ENCODE peak calls at places on chromosomes 2 and 18, in nine cellular contexts. One of them, this sample, is unnamed. For H3K4me1, the result is how much of the 10 kb centered on the place peaks cover.

GRCh38 chr18:48393776-48394175 is 15.4 kb downstream of the ZBTB7C start:
- DNase-seq in stomach: no peak
- DNase-seq in A549: no peak
- DNase-seq in tibial nerve: no peak
- DNase-seq in ovary: no peak
- DNase-seq in K562: no peak
- DNase-seq in sigmoid colon: no peak
- DNase-seq in H1: no peak
- DNase-seq in HepG2: no peak
- DNase-seq in this sample: no peak

GRCh38 chr2:23381498-23381897 is 3.5 kb upstream of the KLHL29 start:
- DNase-seq in stomach: no peak
- DNase-seq in A549: no peak
- DNase-seq in tibial nerve: no peak
- DNase-seq in ovary: no peak
- DNase-seq in K562: no peak
- DNase-seq in sigmoid colon: no peak
- DNase-seq in H1: no peak
- DNase-seq in HepG2: no peak
- DNase-seq in this sample: no peak

GRCh38 chr2:70697603-70698383 is 70.2 kb downstream of the ADD2 start:
- DNase-seq in stomach: peak
- DNase-seq in A549: no peak
- DNase-seq in tibial nerve: no peak
- DNase-seq in ovary: no peak
- DNase-seq in K562: no peak
- DNase-seq in sigmoid colon: peak
- DNase-seq in H1: no peak
- DNase-seq in HepG2: no peak
- DNase-seq in this sample: no peak

GRCh38 chr2:147297820-147298219 is 547.0 kb upstream of the ACVR2A start:
- DNase-seq in stomach: no peak
- DNase-seq in A549: no peak
- DNase-seq in tibial nerve: no peak
- DNase-seq in ovary: no peak
- DNase-seq in K562: no peak
- DNase-seq in sigmoid colon: no peak
- DNase-seq in H1: no peak
- DNase-seq in HepG2: no peak
- DNase-seq in this sample: no peak

GRCh38 chr2:205103699-205104098 is 558.4 kb downstream of the PARD3B start:
- DNase-seq in stomach: no peak
- DNase-seq in A549: no peak
- DNase-seq in tibial nerve: no peak
- DNase-seq in ovary: no peak
- DNase-seq in K562: no peak
- DNase-seq in sigmoid colon: no peak
- DNase-seq in H1: no peak
- DNase-seq in HepG2: no peak
- DNase-seq in this sample: no peak

GRCh38 chr18:12532661-12533060 is 124.9 kb downstream of the PRELID3A start:
- DNase-seq in stomach: no peak
- DNase-seq in A549: no peak
- DNase-seq in tibial nerve: no peak
- DNase-seq in ovary: no peak
- DNase-seq in K562: no peak
- DNase-seq in sigmoid colon: no peak
- DNase-seq in H1: no peak
- DNase-seq in HepG2: no peak
- DNase-seq in this sample: no peak

GRCh38 chr2:64203131-64204005 is 59.1 kb upstream of the PELI1 start:
- DNase-seq in stomach: no peak
- DNase-seq in A549: no peak
- DNase-seq in tibial nerve: no peak
- DNase-seq in ovary: no peak
- DNase-seq in K562: no peak
- DNase-seq in sigmoid colon: no peak
- DNase-seq in H1: no peak
- DNase-seq in HepG2: no peak
- DNase-seq in this sample: no peak

GRCh38 chr18:75360941-75361340 is 66.6 kb downstream of the SMIM21 start:
- DNase-seq in stomach: no peak
- DNase-seq in A549: no peak
- DNase-seq in tibial nerve: no peak
- DNase-seq in ovary: no peak
- DNase-seq in K562: no peak
- DNase-seq in sigmoid colon: no peak
- DNase-seq in H1: no peak
- DNase-seq in HepG2: no peak
- DNase-seq in this sample: no peak

GRCh38 chr2:119808516-119809147 is 48.9 kb downstream of the PTPN4 start:
- DNase-seq in stomach: no peak
- DNase-seq in A549: no peak
- DNase-seq in tibial nerve: no peak
- DNase-seq in ovary: no peak
- DNase-seq in K562: no peak
- DNase-seq in sigmoid colon: no peak
- DNase-seq in H1: no peak
- DNase-seq in HepG2: no peak
- DNase-seq in this sample: no peak

GRCh38 chr2:136917281-136917680 is 151.9 kb downstream of the THSD7B start:
- DNase-seq in stomach: no peak
- DNase-seq in A549: no peak
- DNase-seq in tibial nerve: no peak
- DNase-seq in ovary: no peak
- DNase-seq in K562: no peak
- DNase-seq in sigmoid colon: no peak
- DNase-seq in H1: peak
- DNase-seq in HepG2: no peak
- DNase-seq in this sample: no peak

GRCh38 chr18:62655520-62656219 is 59.7 kb upstream of the PHLPP1 start:
- DNase-seq in stomach: no peak
- DNase-seq in A549: no peak
- DNase-seq in tibial nerve: no peak
- DNase-seq in ovary: no peak
- DNase-seq in K562: no peak
- DNase-seq in sigmoid colon: no peak
- DNase-seq in H1: no peak
- DNase-seq in HepG2: no peak
- DNase-seq in this sample: no peak

GRCh38 chr2:141522702-141523101 is 608.1 kb downstream of the LRP1B start:
- DNase-seq in stomach: no peak
- DNase-seq in A549: no peak
- DNase-seq in tibial nerve: no peak
- DNase-seq in ovary: no peak
- DNase-seq in K562: no peak
- DNase-seq in sigmoid colon: no peak
- DNase-seq in H1: no peak
- DNase-seq in HepG2: no peak
- DNase-seq in this sample: no peak

GRCh38 chr2:181892795-181893435 is 1.4 kb downstream of the ITPRID2 start:
- DNase-seq in stomach: no peak
- DNase-seq in A549: no peak
- DNase-seq in tibial nerve: no peak
- DNase-seq in ovary: no peak
- DNase-seq in K562: no peak
- DNase-seq in sigmoid colon: no peak
- DNase-seq in H1: no peak
- DNase-seq in HepG2: peak
- DNase-seq in this sample: no peak

GRCh38 chr2:181894381-181894780 is 2.9 kb downstream of the ITPRID2 start:
- DNase-seq in stomach: no peak
- DNase-seq in A549: no peak
- DNase-seq in tibial nerve: no peak
- DNase-seq in ovary: no peak
- DNase-seq in K562: no peak
- DNase-seq in sigmoid colon: no peak
- DNase-seq in H1: no peak
- DNase-seq in HepG2: no peak
- DNase-seq in this sample: no peak

GRCh38 chr2:181895788-181896187 is 4.3 kb downstream of the ITPRID2 start:
- DNase-seq in stomach: no peak
- DNase-seq in A549: no peak
- DNase-seq in tibial nerve: no peak
- DNase-seq in ovary: no peak
- DNase-seq in K562: no peak
- DNase-seq in sigmoid colon: no peak
- DNase-seq in H1: no peak
- DNase-seq in HepG2: no peak
- DNase-seq in this sample: no peak

GRCh38 chr2:181891258-181891965 is at the start of gene ITPRID2:
- DNase-seq in stomach: peak
- DNase-seq in A549: peak
- DNase-seq in tibial nerve: peak
- DNase-seq in ovary: peak
- DNase-seq in K562: peak
- DNase-seq in sigmoid colon: peak
- DNase-seq in H1: peak
- DNase-seq in HepG2: peak
- DNase-seq in this sample: peak

GRCh38 chr2:181891966-181892794 is 650 bp downstream of the ITPRID2 start:
- DNase-seq in stomach: peak
- DNase-seq in A549: peak
- DNase-seq in tibial nerve: peak
- DNase-seq in ovary: peak
- DNase-seq in K562: peak
- DNase-seq in sigmoid colon: peak
- DNase-seq in H1: peak
- DNase-seq in HepG2: peak
- DNase-seq in this sample: peak
- TF ChIP-seq POLR2A in stomach: no peak
- TF ChIP-seq POLR2A in A549: peak
- TF ChIP-seq POLR2A in tibial nerve: peak
- TF ChIP-seq POLR2A in ovary: peak
- TF ChIP-seq POLR2A in K562: peak
- TF ChIP-seq POLR2A in sigmoid colon: peak
- TF ChIP-seq POLR2A in H1: no peak
- TF ChIP-seq POLR2A in HepG2: peak
- TF ChIP-seq POLR2A in this sample: no peak

GRCh38 chr2:65305899-65306298 is 78.3 kb downstream of the ACTR2 start:
- DNase-seq in stomach: no peak
- DNase-seq in A549: no peak
- DNase-seq in tibial nerve: no peak
- DNase-seq in ovary: no peak
- DNase-seq in K562: no peak
- DNase-seq in sigmoid colon: no peak
- DNase-seq in H1: no peak
- DNase-seq in HepG2: no peak
- DNase-seq in this sample: no peak
- TF ChIP-seq EP300 in stomach: no peak
- TF ChIP-seq EP300 in A549: no peak
- TF ChIP-seq EP300 in tibial nerve: no peak
- TF ChIP-seq EP300 in ovary: no peak
- TF ChIP-seq EP300 in K562: no peak
- TF ChIP-seq EP300 in sigmoid colon: no peak
- TF ChIP-seq EP300 in H1: no peak
- TF ChIP-seq EP300 in HepG2: no peak
- TF ChIP-seq EP300 in this sample: no peak

DNA sequence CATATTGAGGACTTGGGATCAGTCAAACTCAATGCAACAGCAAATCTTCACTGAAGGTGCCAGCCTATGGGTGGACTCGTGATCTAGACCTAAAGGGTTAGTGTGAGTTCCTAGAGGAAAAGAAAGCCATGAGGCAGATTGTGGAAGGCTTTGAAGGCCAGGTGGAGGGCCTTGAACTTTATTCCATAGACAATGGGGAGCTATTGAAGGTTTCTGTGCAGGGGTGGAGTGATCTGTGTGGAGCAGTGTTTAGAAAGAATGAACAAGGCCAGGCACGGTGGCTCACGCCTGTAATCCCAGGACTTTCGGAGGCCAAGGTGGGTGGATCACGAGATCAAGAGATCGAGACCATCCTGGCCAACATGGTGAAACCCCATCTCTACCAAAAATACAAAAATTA is 61.5 kb downstream of the EPAS1 start:
- DNase-seq in stomach: no peak
- DNase-seq in A549: no peak
- DNase-seq in tibial nerve: no peak
- DNase-seq in ovary: no peak
- DNase-seq in K562: no peak
- DNase-seq in sigmoid colon: no peak
- DNase-seq in H1: no peak
- DNase-seq in HepG2: peak
- DNase-seq in this sample: no peak
- H3K4me1 ChIP-seq in stomach: under half
- H3K4me1 ChIP-seq in A549: under half
- H3K4me1 ChIP-seq in tibial nerve: under half
- H3K4me1 ChIP-seq in ovary: under half
- H3K4me1 ChIP-seq in K562: under half
- H3K4me1 ChIP-seq in sigmoid colon: under half
- H3K4me1 ChIP-seq in H1: under half
- H3K4me1 ChIP-seq in HepG2: under half
- H3K4me1 ChIP-seq in this sample: under half

GRCh38 chr2:71746946-71747501 is 293.7 kb downstream of the DYSF start:
- DNase-seq in stomach: no peak
- DNase-seq in A549: no peak
- DNase-seq in tibial nerve: peak
- DNase-seq in ovary: no peak
- DNase-seq in K562: peak
- DNase-seq in sigmoid colon: peak
- DNase-seq in H1: no peak
- DNase-seq in HepG2: no peak
- DNase-seq in this sample: no peak
- TF ChIP-seq POLR2A in stomach: no peak
- TF ChIP-seq POLR2A in A549: no peak
- TF ChIP-seq POLR2A in tibial nerve: no peak
- TF ChIP-seq POLR2A in ovary: no peak
- TF ChIP-seq POLR2A in K562: no peak
- TF ChIP-seq POLR2A in sigmoid colon: no peak
- TF ChIP-seq POLR2A in H1: no peak
- TF ChIP-seq POLR2A in HepG2: no peak
- TF ChIP-seq POLR2A in this sample: no peak

GRCh38 chr2:203650860-203651613 is 55.4 kb upstream of the CD28 start:
- DNase-seq in stomach: peak
- DNase-seq in A549: peak
- DNase-seq in tibial nerve: no peak
- DNase-seq in ovary: no peak
- DNase-seq in K562: no peak
- DNase-seq in sigmoid colon: peak
- DNase-seq in H1: no peak
- DNase-seq in HepG2: peak
- DNase-seq in this sample: no peak
- TF ChIP-seq EP300 in stomach: no peak
- TF ChIP-seq EP300 in A549: no peak
- TF ChIP-seq EP300 in tibial nerve: no peak
- TF ChIP-seq EP300 in ovary: no peak
- TF ChIP-seq EP300 in K562: no peak
- TF ChIP-seq EP300 in sigmoid colon: no peak
- TF ChIP-seq EP300 in H1: no peak
- TF ChIP-seq EP300 in HepG2: peak
- TF ChIP-seq EP300 in this sample: no peak